ENCODE peak calls at places on chromosomes 16 and 17, in four cellular contexts. One of them, this sample, is unnamed.

GRCh38 chr17:39626671-39627169 is at the start of gene PPP1R1B:
- DNase-seq in stimulated activated CD8-positive, alpha-beta memory T cell treated with anti-CD3 and anti-CD28 coated beads, Interleukin-4, amount 100 ng/mL, for 4 hours: no peak
- DNase-seq in foreskin fibroblast: no peak
- DNase-seq in activated CD4-positive, alpha-beta T cell treated with anti-CD3 and anti-CD28 coated beads for 48 hours: no peak
- DNase-seq in this sample: no peak

GRCh38 chr16:30567160-30567990 is 4.1 kb downstream of the ZNF688 start:
- DNase-seq in foreskin fibroblast: no peak
- DNase-seq in activated CD4-positive, alpha-beta T cell treated with anti-CD3 and anti-CD28 coated beads for 48 hours: peak; percentile 81
- DNase-seq in stimulated activated CD8-positive, alpha-beta memory T cell treated with anti-CD3 and anti-CD28 coated beads, Interleukin-4, amount 100 ng/mL, for 4 hours: no peak
- DNase-seq in this sample: no peak

GRCh38 chr17:8832711-8833352 is 33.7 kb upstream of the MFSD6L start:
- DNase-seq in foreskin fibroblast: no peak
- DNase-seq in stimulated activated CD8-positive, alpha-beta memory T cell treated with anti-CD3 and anti-CD28 coated beads, Interleukin-4, amount 100 ng/mL, for 4 hours: no peak
- DNase-seq in activated CD4-positive, alpha-beta T cell treated with anti-CD3 and anti-CD28 coated beads for 48 hours: peak; percentile 68
- DNase-seq in this sample: no peak

GRCh38 chr16:4631444-4631843 is 6.8 kb downstream of the MGRN1 start:
- DNase-seq in stimulated activated CD8-positive, alpha-beta memory T cell treated with anti-CD3 and anti-CD28 coated beads, Interleukin-4, amount 100 ng/mL, for 4 hours: no peak
- DNase-seq in activated CD4-positive, alpha-beta T cell treated with anti-CD3 and anti-CD28 coated beads for 48 hours: no peak
- DNase-seq in foreskin fibroblast: no peak
- DNase-seq in this sample: no peak

GRCh38 chr17:50865060-50865867 is 890 bp downstream of the TOB1 start:
- DNase-seq in activated CD4-positive, alpha-beta T cell treated with anti-CD3 and anti-CD28 coated beads for 48 hours: peak; percentile 61
- DNase-seq in stimulated activated CD8-positive, alpha-beta memory T cell treated with anti-CD3 and anti-CD28 coated beads, Interleukin-4, amount 100 ng/mL, for 4 hours: no peak
- DNase-seq in foreskin fibroblast: peak; percentile 68
- DNase-seq in this sample: peak; percentile 44

GRCh38 chr17:35011671-35012216 is 31.4 kb downstream of the LIG3 start:
- DNase-seq in foreskin fibroblast: peak; percentile 49
- DNase-seq in activated CD4-positive, alpha-beta T cell treated with anti-CD3 and anti-CD28 coated beads for 48 hours: no peak
- DNase-seq in stimulated activated CD8-positive, alpha-beta memory T cell treated with anti-CD3 and anti-CD28 coated beads, Interleukin-4, amount 100 ng/mL, for 4 hours: no peak
- DNase-seq in this sample: no peak

GRCh38 chr17:64281962-64282752 is 19.1 kb upstream of the TEX2 start:
- DNase-seq in stimulated activated CD8-positive, alpha-beta memory T cell treated with anti-CD3 and anti-CD28 coated beads, Interleukin-4, amount 100 ng/mL, for 4 hours: no peak
- DNase-seq in activated CD4-positive, alpha-beta T cell treated with anti-CD3 and anti-CD28 coated beads for 48 hours: peak; percentile 69
- DNase-seq in foreskin fibroblast: peak; percentile 87
- DNase-seq in this sample: peak; percentile 70

GRCh38 chr17:19305761-19306159 is 56.8 kb downstream of the B9D1 start:
- DNase-seq in foreskin fibroblast: no peak
- DNase-seq in activated CD4-positive, alpha-beta T cell treated with anti-CD3 and anti-CD28 coated beads for 48 hours: no peak
- DNase-seq in stimulated activated CD8-positive, alpha-beta memory T cell treated with anti-CD3 and anti-CD28 coated beads, Interleukin-4, amount 100 ng/mL, for 4 hours: no peak
- DNase-seq in this sample: no peak

GRCh38 chr17:57289130-57289529 is 32.8 kb downstream of the MSI2 start:
- DNase-seq in activated CD4-positive, alpha-beta T cell treated with anti-CD3 and anti-CD28 coated beads for 48 hours: no peak
- DNase-seq in stimulated activated CD8-positive, alpha-beta memory T cell treated with anti-CD3 and anti-CD28 coated beads, Interleukin-4, amount 100 ng/mL, for 4 hours: no peak
- DNase-seq in foreskin fibroblast: no peak
- DNase-seq in this sample: no peak

GRCh38 chr17:50721194-50722010 is 2.0 kb downstream of the LUC7L3 start:
- DNase-seq in activated CD4-positive, alpha-beta T cell treated with anti-CD3 and anti-CD28 coated beads for 48 hours: no peak
- DNase-seq in stimulated activated CD8-positive, alpha-beta memory T cell treated with anti-CD3 and anti-CD28 coated beads, Interleukin-4, amount 100 ng/mL, for 4 hours: no peak
- DNase-seq in foreskin fibroblast: peak; percentile 31
- DNase-seq in this sample: peak; percentile 30

GRCh38 chr16:49641250-49641649 is 214.7 kb downstream of the ZNF423 start:
- DNase-seq in activated CD4-positive, alpha-beta T cell treated with anti-CD3 and anti-CD28 coated beads for 48 hours: no peak
- DNase-seq in foreskin fibroblast: no peak
- DNase-seq in stimulated activated CD8-positive, alpha-beta memory T cell treated with anti-CD3 and anti-CD28 coated beads, Interleukin-4, amount 100 ng/mL, for 4 hours: no peak
- DNase-seq in this sample: no peak

GRCh38 chr16:47924950-47925349 is 230.8 kb downstream of the ABCC12 start:
- DNase-seq in stimulated activated CD8-positive, alpha-beta memory T cell treated with anti-CD3 and anti-CD28 coated beads, Interleukin-4, amount 100 ng/mL, for 4 hours: no peak
- DNase-seq in foreskin fibroblast: no peak
- DNase-seq in activated CD4-positive, alpha-beta T cell treated with anti-CD3 and anti-CD28 coated beads for 48 hours: no peak
- DNase-seq in this sample: no peak

GRCh38 chr17:61833536-61834203 is 29.7 kb downstream of the BRIP1 start:
- DNase-seq in stimulated activated CD8-positive, alpha-beta memory T cell treated with anti-CD3 and anti-CD28 coated beads, Interleukin-4, amount 100 ng/mL, for 4 hours: no peak
- DNase-seq in foreskin fibroblast: peak; percentile 85
- DNase-seq in activated CD4-positive, alpha-beta T cell treated with anti-CD3 and anti-CD28 coated beads for 48 hours: no peak
- DNase-seq in this sample: peak; percentile 90

GRCh38 chr17:2050246-2050866 is 4.5 kb upstream of the HIC1 start:
- DNase-seq in foreskin fibroblast: peak; percentile 87
- DNase-seq in activated CD4-positive, alpha-beta T cell treated with anti-CD3 and anti-CD28 coated beads for 48 hours: peak; percentile 80
- DNase-seq in stimulated activated CD8-positive, alpha-beta memory T cell treated with anti-CD3 and anti-CD28 coated beads, Interleukin-4, amount 100 ng/mL, for 4 hours: no peak
- DNase-seq in this sample: peak; percentile 69

GRCh38 chr17:43020030-43020621 is 2.1 kb downstream of the VAT1 start:
- DNase-seq in foreskin fibroblast: no peak
- DNase-seq in stimulated activated CD8-positive, alpha-beta memory T cell treated with anti-CD3 and anti-CD28 coated beads, Interleukin-4, amount 100 ng/mL, for 4 hours: no peak
- DNase-seq in activated CD4-positive, alpha-beta T cell treated with anti-CD3 and anti-CD28 coated beads for 48 hours: no peak
- DNase-seq in this sample: no peak

GRCh38 chr17:36972186-36972686 is 23.5 kb downstream of the AATF start:
- DNase-seq in stimulated activated CD8-positive, alpha-beta memory T cell treated with anti-CD3 and anti-CD28 coated beads, Interleukin-4, amount 100 ng/mL, for 4 hours: no peak
- DNase-seq in foreskin fibroblast: no peak
- DNase-seq in activated CD4-positive, alpha-beta T cell treated with anti-CD3 and anti-CD28 coated beads for 48 hours: no peak
- DNase-seq in this sample: no peak

GRCh38 chr17:4540224-4541040 is 14.8 kb downstream of the MYBBP1A start:
- DNase-seq in stimulated activated CD8-positive, alpha-beta memory T cell treated with anti-CD3 and anti-CD28 coated beads, Interleukin-4, amount 100 ng/mL, for 4 hours: no peak
- DNase-seq in foreskin fibroblast: no peak
- DNase-seq in activated CD4-positive, alpha-beta T cell treated with anti-CD3 and anti-CD28 coated beads for 48 hours: no peak
- DNase-seq in this sample: no peak

GRCh38 chr17:73973881-73974409 is 229.5 kb upstream of the RPL38 start:
- DNase-seq in stimulated activated CD8-positive, alpha-beta memory T cell treated with anti-CD3 and anti-CD28 coated beads, Interleukin-4, amount 100 ng/mL, for 4 hours: no peak
- DNase-seq in foreskin fibroblast: no peak
- DNase-seq in activated CD4-positive, alpha-beta T cell treated with anti-CD3 and anti-CD28 coated beads for 48 hours: no peak
- DNase-seq in this sample: no peak

This sample was measured in HCEC 1CT.